ENCODE peak calls at places on chromosomes 5 and 9, in ten cellular contexts. L is adrenal gland, Q is upper lobe of left lung, O is AG10803, U is cardiac muscle cell, T is endothelial cell of umbilical vein, B is hepatocyte, J is spleen, V is transverse colon, Z is endothelial cell. N is an unnamed sample.
A peak's percentile ranks its signal among the peaks of the same experiment; 100 is the strongest.

GRCh38 chr5:79853676-79854418 is 137.2 kb downstream of the MTX3 start:
- DNase-seq in Q (no peak), L (no peak), V (no peak), J (no peak), U (peak; percentile 6), T (no peak), B (no peak), O (no peak), Z (no peak), N (peak; percentile 18)

GRCh38 chr9:90894956-90895687 is 93.5 kb downstream of the SYK start:
- DNase-seq in O (no peak), V (no peak), L (no peak), J (no peak), T (peak; percentile 9), U (no peak), Z (peak; percentile 47), B (no peak), Q (no peak), N (peak; percentile 56)

GRCh38 chr5:82885657-82886389 is 191.4 kb downstream of the TMEM167A start:
- DNase-seq in U (no peak), V (no peak), Z (no peak), T (no peak), J (no peak), Q (no peak), B (peak; percentile 7), L (no peak), O (no peak), N (no peak)

GRCh38 chr9:77851862-77852602 is 179.6 kb downstream of the GNAQ start:
- DNase-seq in T (peak; percentile 66), J (no peak), L (no peak), V (no peak), Z (no peak), U (no peak), B (no peak), Q (no peak), O (no peak), N (no peak)

GRCh38 chr5:79552984-79553383 is 39.0 kb upstream of the HOMER1 start:
- DNase-seq in V (no peak), L (no peak), O (peak; percentile 76), U (peak; percentile 65), T (no peak), B (no peak), Q (no peak), Z (no peak), J (no peak), N (no peak)

GRCh38 chr5:124512236-124512635 is 234.2 kb downstream of the ZNF608 start:
- DNase-seq in Q (no peak), O (no peak), J (no peak), V (no peak), L (peak; percentile 21), T (no peak), U (peak; percentile 13), Z (no peak), B (no peak), N (no peak)

GRCh38 chr5:57566914-57567313 is 84.3 kb upstream of the ACTBL2 start:
- DNase-seq in V (no peak), Q (no peak), Z (no peak), T (no peak), O (peak; percentile 36), U (peak; percentile 92), L (no peak), J (no peak), B (peak; percentile 39), N (no peak)

GRCh38 chr5:69029292-69029691 is 64.5 kb upstream of the SLC30A5 start:
- DNase-seq in T (no peak), U (no peak), O (no peak), L (no peak), V (no peak), Z (no peak), J (no peak), Q (no peak), B (no peak), N (no peak)

GRCh38 chr5:181088289-181088688 is 42.7 kb downstream of the OR2V1 start:
- DNase-seq in L (no peak), B (no peak), J (no peak), V (no peak), Z (no peak), Q (no peak), O (no peak), U (no peak), T (no peak), N (no peak)
- TF ChIP-seq CTCF in L (no peak), B (peak; percentile 25), J (no peak), V (no peak), Z (peak; percentile 38), Q (no peak), O (peak; percentile 42), U (peak; percentile 25), T (peak; percentile 29), N (peak; percentile 68)

GRCh38 chr5:115497200-115497599 is 47.4 kb downstream of the FEM1C start:
- DNase-seq in O (no peak), L (no peak), J (no peak), U (no peak), B (no peak), Z (no peak), Q (no peak), V (no peak), T (no peak), N (no peak)

GRCh38 chr5:115490601-115491000 is 54.0 kb downstream of the FEM1C start:
- DNase-seq in O (no peak), V (no peak), Q (no peak), B (no peak), L (no peak), U (no peak), T (no peak), Z (no peak), J (no peak), N (no peak)

GRCh38 chr5:115489725-115490124 is 54.9 kb downstream of the FEM1C start:
- DNase-seq in J (no peak), Z (no peak), B (no peak), O (no peak), Q (no peak), U (no peak), V (no peak), T (no peak), L (no peak), N (no peak)

GRCh38 chr5:115500225-115500624 is 44.4 kb downstream of the FEM1C start:
- DNase-seq in V (no peak), Q (no peak), O (no peak), J (no peak), U (no peak), B (no peak), T (no peak), L (no peak), Z (no peak), N (no peak)

DNA sequence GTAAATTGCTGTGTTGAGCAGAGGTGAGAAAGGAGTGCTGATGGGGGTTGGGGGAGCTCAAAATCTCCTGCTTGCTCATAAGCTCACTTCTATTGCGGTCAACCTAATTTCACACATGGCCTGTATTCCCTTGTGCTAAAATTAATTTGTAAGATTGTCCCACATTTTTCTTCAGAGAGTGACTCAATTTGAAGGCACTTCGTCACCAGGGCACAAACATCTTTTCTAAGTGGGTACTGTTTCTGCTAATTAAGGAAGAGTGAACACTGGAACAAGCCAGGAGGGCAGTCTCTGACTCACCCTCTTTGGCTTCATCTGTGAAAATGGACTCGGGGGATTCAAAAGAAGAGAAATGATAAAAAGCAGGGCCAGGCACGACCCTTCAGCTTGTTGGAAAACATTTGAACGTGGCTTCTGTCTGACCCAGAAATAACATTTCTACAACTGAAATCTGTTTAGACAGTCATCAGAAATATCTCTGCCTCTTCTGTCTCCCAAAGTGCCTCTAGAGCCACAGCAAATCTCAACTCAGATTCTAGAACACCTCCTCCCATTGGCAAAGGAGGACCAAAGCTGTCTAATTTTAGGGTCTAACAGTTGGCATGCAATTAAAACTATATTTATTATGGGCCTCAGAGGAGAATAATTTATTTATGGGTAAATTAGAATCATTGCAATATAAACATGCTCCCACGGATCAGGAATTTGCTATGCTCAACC is 49.8 kb downstream of the FEM1C start:
- DNase-seq in O (peak; percentile 27), J (no peak), L (no peak), U (peak; percentile 37), T (no peak), Q (no peak), B (no peak), V (no peak), Z (no peak), N (no peak)
- TF ChIP-seq CTCF in O (no peak), J (no peak), L (no peak), U (no peak), T (no peak), Q (no peak), B (no peak), V (no peak), Z (no peak), N (no peak)

GRCh38 chr9:113425072-113425471 is 14.5 kb downstream of the C9orf43 start:
- DNase-seq in L (no peak), U (no peak), B (no peak), Z (peak; percentile 20), J (no peak), Q (no peak), V (no peak), T (peak; percentile 18), O (no peak), N (no peak)
- TF ChIP-seq CTCF in L (no peak), U (no peak), B (no peak), Z (no peak), J (no peak), Q (no peak), V (no peak), T (no peak), O (no peak), N (no peak)

GRCh38 chr9:86405086-86405491 is 50.9 kb upstream of the TUT7 start:
- DNase-seq in O (no peak), V (no peak), T (no peak), Z (no peak), B (no peak), J (no peak), U (no peak), Q (no peak), L (no peak), N (no peak)
- TF ChIP-seq CTCF in O (no peak), V (no peak), T (no peak), Z (no peak), B (no peak), J (no peak), U (no peak), Q (no peak), L (no peak), N (no peak)

DNA sequence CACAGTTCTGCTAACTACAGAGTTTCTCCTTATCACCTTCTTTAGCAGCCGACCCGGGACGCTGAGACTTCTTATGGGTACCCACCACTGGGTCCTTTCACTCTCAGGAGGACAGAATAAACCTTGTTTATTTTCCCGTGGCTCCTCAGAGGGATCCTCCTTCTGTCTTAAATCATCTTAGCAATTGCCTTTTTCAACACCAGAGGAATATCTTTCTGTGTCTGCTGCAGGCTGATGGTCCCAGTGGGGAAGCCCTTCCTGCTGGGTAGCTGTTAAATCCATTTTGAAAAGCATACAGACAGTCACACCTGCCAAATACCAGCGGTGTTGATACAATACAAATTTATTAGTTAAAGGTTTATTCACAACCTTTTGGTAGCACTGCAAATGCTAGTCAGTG is 222.8 kb downstream of the AOPEP start:
- DNase-seq in U (no peak), B (no peak), V (no peak), Q (no peak), O (no peak), J (no peak), L (no peak), Z (no peak), T (no peak), N (no peak)
- TF ChIP-seq CTCF in U (no peak), B (no peak), V (no peak), Q (no peak), O (no peak), J (no peak), L (no peak), Z (no peak), T (no peak), N (no peak)

GRCh38 chr9:19642256-19642655 is 146.6 kb downstream of the SLC24A2 start:
- DNase-seq in V (no peak), O (no peak), J (no peak), B (no peak), T (no peak), L (peak; percentile 5), U (peak; percentile 11), Q (no peak), Z (no peak), N (no peak)
- TF ChIP-seq CTCF in V (no peak), O (no peak), J (no peak), B (no peak), T (no peak), L (no peak), U (no peak), Q (no peak), Z (no peak), N (no peak)